ENCODE peak calls at places on chromosomes 6 and 20, in seven cellular contexts. P is sigmoid colon, Q is ovary, A is stomach, K is lower leg skin, Y is esophagus muscularis mucosa, S is IMR-90. M is an unnamed sample.

GRCh38 chr6:52707963-52708680 is 37.2 kb downstream of the TMEM14A start:
- DNase-seq in P (no peak), Q (no peak), A (no peak), K (no peak), Y (no peak), S (no peak), M (no peak)

GRCh38 chr6:137102851-137103492 is 58.2 kb upstream of the IL20RA start:
- DNase-seq in P (no peak), Q (no peak), A (no peak), K (no peak), Y (no peak), S (no peak), M (no peak)

GRCh38 chr6:5214570-5215052 is 46.1 kb downstream of the LYRM4 start:
- DNase-seq in P (no peak), Q (peak), A (no peak), K (no peak), Y (no peak), S (peak), M (peak)

GRCh38 chr20:59984551-59984950 is 26.3 kb downstream of the CDH26 start:
- DNase-seq in P (no peak), Q (no peak), A (no peak), K (no peak), Y (no peak), S (no peak), M (no peak)

GRCh38 chr6:88916615-88917198 is 46.7 kb downstream of the RNGTT start:
- DNase-seq in P (no peak), Q (no peak), A (no peak), K (no peak), Y (no peak), S (no peak), M (no peak)

GRCh38 chr20:59351148-59352040 is 51.0 kb downstream of the EDN3 start:
- DNase-seq in P (no peak), Q (no peak), A (no peak), K (no peak), Y (no peak), S (no peak), M (no peak)

GRCh38 chr6:26020291-26020982 is 57.8 kb downstream of the TRIM38 start:
- DNase-seq in P (peak), Q (peak), A (peak), K (peak), Y (no peak), S (peak), M (peak)

GRCh38 chr6:43910638-43911353 is 140.8 kb downstream of the VEGFA start:
- DNase-seq in P (no peak), Q (no peak), A (no peak), K (no peak), Y (no peak), S (peak), M (no peak)

GRCh38 chr6:29748391-29749352 is 25.4 kb downstream of the HLA-F start:
- DNase-seq in P (peak), Q (peak), A (peak), K (peak), Y (peak), S (peak), M (peak)

GRCh38 chr6:4801491-4802118 is 25.4 kb downstream of the CDYL start:
- DNase-seq in P (no peak), Q (no peak), A (no peak), K (no peak), Y (no peak), S (no peak), M (no peak)

GRCh38 chr6:69953491-69953890 is 87.1 kb downstream of the COL19A1 start:
- DNase-seq in P (no peak), Q (no peak), A (no peak), K (no peak), Y (no peak), S (no peak), M (no peak)

GRCh38 chr20:59007758-59008511 is 881 bp upstream of the CTSZ start:
- DNase-seq in P (peak), Q (no peak), A (peak), K (peak), Y (no peak), S (no peak), M (no peak)

GRCh38 chr6:16922282-16922681 is 161.0 kb upstream of the ATXN1 start:
- DNase-seq in P (no peak), Q (no peak), A (no peak), K (no peak), Y (no peak), S (no peak), M (no peak)

GRCh38 chr6:81697564-81697963 is 54.9 kb downstream of the TENT5A start:
- DNase-seq in P (no peak), Q (no peak), A (no peak), K (no peak), Y (no peak), S (peak), M (no peak)

GRCh38 chr6:116542426-116542825 is 3.1 kb downstream of the TRAPPC3L start:
- DNase-seq in P (no peak), Q (no peak), A (no peak), K (no peak), Y (no peak), S (no peak), M (no peak)

GRCh38 chr6:52325695-52326471 is 36.1 kb upstream of the PAQR8 start:
- DNase-seq in P (no peak), Q (peak), A (no peak), K (no peak), Y (no peak), S (no peak), M (peak)

GRCh38 chr6:138309695-138310094 is 68.0 kb upstream of the SMIM28 start:
- DNase-seq in P (no peak), Q (no peak), A (no peak), K (no peak), Y (peak), S (no peak), M (no peak)

GRCh38 chr6:138310294-138310693 is 67.4 kb upstream of the SMIM28 start:
- DNase-seq in P (no peak), Q (no peak), A (no peak), K (no peak), Y (no peak), S (no peak), M (no peak)

GRCh38 chr6:138308728-138309110 is 69.0 kb upstream of the SMIM28 start:
- DNase-seq in P (no peak), Q (no peak), A (no peak), K (no peak), Y (peak), S (no peak), M (no peak)

GRCh38 chr6:138307816-138308727 is 69.6 kb upstream of the SMIM28 start:
- DNase-seq in P (peak), Q (no peak), A (peak), K (no peak), Y (peak), S (no peak), M (no peak)

GRCh38 chr6:138307352-138307751 is 70.4 kb upstream of the SMIM28 start:
- DNase-seq in P (no peak), Q (no peak), A (peak), K (no peak), Y (peak), S (no peak), M (no peak)
- TF ChIP-seq POLR2A in P (no peak), Q (no peak), A (no peak), K (no peak), Y (no peak), S (no peak), M (no peak)

DNA sequence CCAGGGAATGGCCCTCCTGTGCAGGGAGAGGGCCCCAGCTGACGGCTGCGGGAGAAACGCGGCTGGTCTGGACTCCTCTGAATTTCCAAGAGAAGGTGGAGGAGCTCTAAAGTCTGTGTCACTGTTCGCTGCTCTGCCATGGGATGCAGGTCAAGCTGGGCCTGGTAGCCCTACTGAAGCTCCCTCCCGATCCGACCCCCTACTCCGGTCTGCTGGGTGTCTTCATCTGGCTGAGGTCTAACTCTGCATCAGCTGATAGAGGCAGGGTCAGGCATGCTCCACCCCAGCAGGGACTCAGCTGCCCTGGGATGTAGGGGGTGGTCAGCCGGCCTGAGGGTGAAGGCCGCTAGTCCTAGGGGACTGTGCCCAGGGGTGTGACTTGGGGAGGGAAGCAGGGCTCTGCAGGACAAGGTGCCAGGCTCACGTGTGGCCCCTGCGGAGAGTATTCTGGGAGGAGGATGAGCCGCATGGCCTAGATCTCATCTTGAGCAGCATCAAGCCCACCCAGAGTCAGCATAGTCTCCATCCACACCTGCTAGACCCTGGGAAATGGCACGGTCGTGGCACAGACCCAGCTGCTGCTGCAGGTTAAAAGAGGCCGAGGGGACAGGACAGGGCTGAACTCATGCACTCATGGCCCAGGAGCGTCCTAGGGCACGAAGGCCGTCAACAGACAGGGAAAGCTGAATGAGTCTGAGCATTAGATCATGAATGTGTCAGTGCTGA is 1.4 kb downstream of the CST3 start:
- DNase-seq in P (no peak), Q (no peak), A (no peak), K (no peak), Y (peak), S (no peak), M (no peak)
- TF ChIP-seq POLR2A in P (no peak), Q (no peak), A (no peak), K (no peak), Y (no peak), S (no peak), M (no peak)

GRCh38 chr6:11714116-11714797 is 64.3 kb downstream of the ADTRP start:
- DNase-seq in P (no peak), Q (no peak), A (no peak), K (no peak), Y (no peak), S (no peak), M (no peak)
- TF ChIP-seq POLR2A in P (no peak), Q (no peak), A (no peak), K (no peak), Y (no peak), S (no peak), M (no peak)

DNA sequence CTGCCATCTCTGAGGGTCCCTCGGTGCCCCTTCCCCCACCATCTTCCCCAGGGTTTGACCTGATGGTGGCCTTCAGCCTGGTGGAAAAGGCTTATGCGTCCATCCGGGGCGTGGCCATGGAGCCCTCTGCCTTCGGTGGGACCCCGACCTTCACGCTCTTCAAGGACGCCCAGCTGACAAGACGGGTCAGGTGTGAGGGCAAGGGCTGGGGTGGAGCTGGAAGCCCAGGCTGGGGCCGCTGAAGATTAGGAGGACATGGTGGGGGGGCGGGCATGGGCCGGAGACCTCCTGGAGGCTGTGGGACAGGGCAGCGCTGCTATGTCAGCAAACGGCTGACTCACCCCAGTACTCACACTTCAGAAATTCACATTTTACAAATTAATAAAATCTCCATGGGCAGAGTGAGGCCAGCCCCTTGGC is 23.5 kb downstream of the COL20A1 start:
- DNase-seq in P (peak), Q (no peak), A (no peak), K (no peak), Y (no peak), S (no peak), M (no peak)
- TF ChIP-seq POLR2A in P (no peak), Q (no peak), A (no peak), K (no peak), Y (no peak), S (no peak), M (no peak)

GRCh38 chr20:48920527-48921167 is 864 bp upstream of the ARFGEF2 start:
- DNase-seq in P (no peak), Q (no peak), A (no peak), K (no peak), Y (no peak), S (no peak), M (no peak)

GRCh38 chr20:48919882-48920526 is 1.5 kb upstream of the ARFGEF2 start:
- DNase-seq in P (no peak), Q (no peak), A (no peak), K (no peak), Y (no peak), S (no peak), M (no peak)

GRCh38 chr20:48923149-48923718 is 1.7 kb downstream of the ARFGEF2 start:
- DNase-seq in P (no peak), Q (no peak), A (no peak), K (no peak), Y (no peak), S (no peak), M (no peak)

GRCh38 chr20:48921883-48922867 is 664 bp downstream of the ARFGEF2 start:
- DNase-seq in P (no peak), Q (no peak), A (peak), K (peak), Y (no peak), S (peak), M (peak)

DNA sequence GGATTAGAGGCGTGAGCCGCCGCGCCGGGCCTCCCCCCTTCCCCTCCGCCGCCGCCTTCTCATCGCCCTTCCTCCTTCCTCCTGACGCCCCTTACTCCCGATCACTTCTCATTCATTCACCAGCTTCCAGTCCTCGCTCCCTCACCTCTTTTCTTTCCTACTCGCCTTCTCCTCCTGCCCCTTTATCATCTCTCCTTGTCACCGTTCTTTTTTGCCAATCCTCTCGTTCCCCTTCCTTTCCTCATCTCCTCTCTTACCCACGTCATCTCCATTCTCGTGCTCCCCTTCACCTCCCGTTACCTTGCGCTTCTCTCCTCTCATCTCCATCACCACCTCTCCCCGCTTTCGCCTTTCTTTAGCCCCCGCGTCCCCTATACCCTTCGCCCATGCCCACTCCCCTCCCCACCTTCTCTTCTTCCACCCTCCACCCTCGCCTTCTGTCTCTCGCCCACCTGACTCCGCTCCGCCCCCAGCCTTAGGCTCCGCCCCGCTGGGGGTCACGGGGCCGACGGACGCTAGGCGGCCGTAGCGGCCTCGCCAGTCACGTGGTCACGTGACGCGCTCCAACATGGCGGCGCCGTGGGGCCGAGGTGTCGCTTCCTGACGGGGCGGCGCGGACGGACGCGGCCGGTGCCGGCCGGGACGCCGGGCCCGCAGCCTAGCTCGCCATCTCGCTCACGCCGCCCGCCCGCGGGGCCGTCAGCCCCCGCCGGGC is at the start of gene ARFGEF2:
- DNase-seq in P (peak), Q (peak), A (peak), K (peak), Y (peak), S (peak), M (peak)
- TF ChIP-seq POLR2A in P (peak), Q (peak), A (no peak), K (peak), Y (peak), S (peak), M (peak)

GRCh38 chr20:32823078-32823477 is 3.3 kb downstream of the MAPRE1 start:
- DNase-seq in P (no peak), Q (no peak), A (no peak), K (peak), Y (no peak), S (peak), M (peak)

GRCh38 chr20:32823737-32824588 is 4.2 kb downstream of the MAPRE1 start:
- DNase-seq in P (no peak), Q (no peak), A (no peak), K (no peak), Y (no peak), S (peak), M (no peak)

GRCh38 chr20:32822189-32822588 is 2.4 kb downstream of the MAPRE1 start:
- DNase-seq in P (no peak), Q (no peak), A (no peak), K (no peak), Y (no peak), S (no peak), M (no peak)

GRCh38 chr20:32820698-32821378 is 1.1 kb downstream of the MAPRE1 start:
- DNase-seq in P (peak), Q (peak), A (no peak), K (no peak), Y (no peak), S (no peak), M (no peak)

GRCh38 chr20:32820000-32820697 is 395 bp downstream of the MAPRE1 start:
- DNase-seq in P (no peak), Q (peak), A (no peak), K (no peak), Y (no peak), S (peak), M (peak)
- TF ChIP-seq POLR2A in P (no peak), Q (peak), A (no peak), K (no peak), Y (no peak), S (peak), M (no peak)

DNA sequence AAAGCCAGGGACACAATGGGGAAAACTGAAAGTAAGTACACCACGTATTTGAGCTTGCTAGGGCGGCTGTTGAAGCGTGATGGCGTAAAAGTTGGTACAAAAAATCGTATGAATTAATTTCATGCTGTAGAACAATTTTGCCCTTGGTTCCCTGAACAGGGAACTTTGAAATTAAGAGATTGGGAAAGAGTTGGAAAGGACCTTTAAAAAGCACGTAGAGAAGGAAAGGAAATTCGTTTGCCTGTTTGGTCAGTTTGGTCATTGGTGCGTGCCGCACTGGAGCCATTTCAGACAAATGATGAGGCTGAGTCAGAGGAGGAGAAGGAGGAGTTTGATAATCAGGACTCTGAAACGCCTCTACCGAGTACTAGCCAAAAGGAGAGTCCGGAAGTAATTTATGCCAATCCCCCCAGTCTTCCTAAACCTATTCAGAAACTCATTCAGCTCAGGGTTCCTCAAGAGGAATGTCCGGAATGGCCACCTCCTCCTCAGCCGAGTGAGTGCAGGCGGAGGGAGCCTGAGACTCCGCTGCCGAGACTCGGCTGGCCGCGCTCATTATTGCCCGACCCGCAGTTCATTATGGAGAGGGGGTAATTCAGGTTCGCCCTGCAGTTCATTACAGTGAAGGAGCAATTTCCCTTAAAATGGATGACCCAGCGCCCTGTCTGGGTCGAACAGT is 59.2 kb upstream of the PRSS16 start:
- DNase-seq in P (peak), Q (peak), A (peak), K (peak), Y (no peak), S (peak), M (peak)
- TF ChIP-seq POLR2A in P (no peak), Q (peak), A (no peak), K (no peak), Y (no peak), S (peak), M (no peak)

GRCh38 chr6:27119329-27119728 is 128.2 kb upstream of the PRSS16 start:
- DNase-seq in P (no peak), Q (no peak), A (no peak), K (no peak), Y (no peak), S (no peak), M (no peak)
- TF ChIP-seq POLR2A in P (no peak), Q (no peak), A (no peak), K (no peak), Y (no peak), S (no peak), M (no peak)

GRCh38 chr20:35502352-35502751 is 27.1 kb downstream of the C20orf173 start:
- DNase-seq in P (no peak), Q (no peak), A (no peak), K (no peak), Y (no peak), S (no peak), M (no peak)

GRCh38 chr20:35506179-35506578 is 23.3 kb downstream of the C20orf173 start:
- DNase-seq in P (no peak), Q (no peak), A (no peak), K (no peak), Y (no peak), S (no peak), M (no peak)

GRCh38 chr20:35504751-35505150 is 24.7 kb downstream of the C20orf173 start:
- DNase-seq in P (no peak), Q (no peak), A (no peak), K (no peak), Y (no peak), S (no peak), M (no peak)

GRCh38 chr20:35503281-35503680 is 26.2 kb downstream of the C20orf173 start:
- DNase-seq in P (no peak), Q (no peak), A (no peak), K (no peak), Y (no peak), S (no peak), M (peak)

DNA sequence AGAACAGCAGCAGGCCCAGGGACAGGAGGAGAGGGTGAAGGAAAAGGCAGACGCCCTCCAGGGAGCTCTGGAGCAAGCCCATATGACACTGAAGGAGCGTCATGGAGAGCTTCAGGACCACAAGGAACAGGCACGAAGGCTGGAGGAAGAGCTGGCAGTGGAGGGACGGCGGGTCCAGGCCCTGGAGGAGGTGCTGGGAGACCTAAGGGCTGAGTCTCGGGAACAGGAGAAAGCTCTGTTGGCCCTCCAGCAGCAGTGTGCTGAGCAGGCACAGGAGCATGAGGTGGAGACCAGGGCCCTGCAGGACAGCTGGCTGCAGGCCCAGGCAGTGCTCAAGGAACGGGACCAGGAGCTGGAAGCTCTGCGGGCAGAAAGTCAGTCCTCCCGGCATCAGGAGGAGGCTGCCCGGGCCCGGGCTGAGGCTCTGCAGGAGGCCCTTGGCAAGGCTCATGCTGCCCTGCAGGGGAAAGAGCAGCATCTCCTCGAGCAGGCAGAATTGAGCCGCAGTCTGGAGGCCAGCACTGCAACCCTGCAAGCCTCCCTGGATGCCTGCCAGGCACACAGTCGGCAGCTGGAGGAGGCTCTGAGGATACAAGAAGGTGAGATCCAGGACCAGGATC is 25.5 kb downstream of the C20orf173 start:
- DNase-seq in P (peak), Q (peak), A (no peak), K (no peak), Y (no peak), S (no peak), M (peak)
- TF ChIP-seq POLR2A in P (no peak), Q (no peak), A (no peak), K (no peak), Y (no peak), S (no peak), M (no peak)

GRCh38 chr6:91788501-91788900 is 1201.6 kb upstream of the MAP3K7 start:
- DNase-seq in P (no peak), Q (no peak), A (no peak), K (no peak), Y (no peak), S (no peak), M (no peak)
- TF ChIP-seq POLR2A in P (no peak), Q (no peak), A (no peak), K (no peak), Y (no peak), S (no peak), M (no peak)

M was measured in testis.